ENCODE peak calls at places on chromosomes 6 and 20, in seven cellular contexts. M is DND-41, T is stomach, X is lower leg skin, O is left lung, I is BJ, E is fibroblast of lung. S is an unnamed sample.

GRCh38 chr6:152566040-152566875 is 70.9 kb downstream of the SYNE1 start:
- DNase-seq in M (no peak), T (no peak), X (no peak), O (no peak), I (no peak), E (no peak), S (no peak)

GRCh38 chr6:118812972-118813371 is 81.0 kb upstream of the ASF1A start:
- DNase-seq in M (no peak), T (no peak), X (no peak), O (no peak), I (no peak), E (peak), S (peak)

GRCh38 chr20:17473662-17474061 is 57.5 kb downstream of the BFSP1 start:
- DNase-seq in M (no peak), T (no peak), X (no peak), O (no peak), I (no peak), E (no peak), S (no peak)

GRCh38 chr20:37936451-37936850 is 33.5 kb downstream of the VSTM2L start:
- DNase-seq in M (no peak), T (no peak), X (no peak), O (no peak), I (no peak), E (no peak), S (no peak)

GRCh38 chr6:35425284-35425683 is 26.9 kb upstream of the FANCE start:
- DNase-seq in M (no peak), T (no peak), X (no peak), O (no peak), I (peak), E (peak), S (peak)

GRCh38 chr20:46931699-46932098 is 37.1 kb downstream of the EYA2 start:
- DNase-seq in M (no peak), T (no peak), X (peak), O (no peak), I (no peak), E (no peak), S (peak)

GRCh38 chr6:22583927-22584326 is 14.6 kb downstream of the HDGFL1 start:
- DNase-seq in M (no peak), T (no peak), X (no peak), O (no peak), I (no peak), E (no peak), S (no peak)

GRCh38 chr6:79544939-79545450 is 7.8 kb upstream of the LCA5 start:
- DNase-seq in M (no peak), T (peak), X (peak), O (peak), I (peak), E (peak), S (peak)

GRCh38 chr6:139126255-139126654 is 8.6 kb upstream of the HECA start:
- DNase-seq in M (no peak), T (no peak), X (no peak), O (no peak), I (peak), E (peak), S (peak)

GRCh38 chr6:12162203-12162602 is 128.0 kb upstream of the EDN1 start:
- DNase-seq in M (no peak), T (no peak), X (no peak), O (no peak), I (no peak), E (no peak), S (no peak)

GRCh38 chr6:164345340-164345739 is 930.8 kb downstream of the QKI start:
- DNase-seq in M (no peak), T (no peak), X (no peak), O (no peak), I (no peak), E (no peak), S (no peak)

GRCh38 chr6:22082278-22082677 is 214.6 kb downstream of the PRL start:
- DNase-seq in M (no peak), T (no peak), X (no peak), O (no peak), I (no peak), E (peak), S (peak)

GRCh38 chr20:54345817-54346216 is 129.6 kb upstream of the DOK5 start:
- DNase-seq in M (no peak), T (no peak), X (no peak), O (no peak), I (no peak), E (peak), S (peak)

GRCh38 chr6:2275892-2276242 is 30.5 kb upstream of the GMDS start:
- DNase-seq in M (no peak), T (no peak), X (no peak), O (no peak), I (no peak), E (no peak), S (no peak)

GRCh38 chr6:33620584-33621395 is at the start of gene ITPR3:
- DNase-seq in M (peak), T (peak), X (no peak), O (peak), I (no peak), E (peak), S (peak)

GRCh38 chr6:38131527-38131965 is 312.0 kb downstream of the ZFAND3 start:
- DNase-seq in M (no peak), T (no peak), X (no peak), O (no peak), I (peak), E (peak), S (peak)

GRCh38 chr6:168206681-168207274 is 112.8 kb downstream of the DACT2 start:
- DNase-seq in M (no peak), T (no peak), X (no peak), O (no peak), I (no peak), E (no peak), S (no peak)

GRCh38 chr20:64079273-64080012 is at the start of gene RGS19:
- DNase-seq in M (peak), T (peak), X (peak), O (peak), I (peak), E (peak), S (peak)

GRCh38 chr6:28940294-28940858 is 16.6 kb upstream of the TRIM27 start:
- DNase-seq in M (no peak), T (no peak), X (no peak), O (no peak), I (no peak), E (no peak), S (no peak)

GRCh38 chr6:124682751-124683150 is 279.5 kb upstream of the RNF217 start:
- DNase-seq in M (no peak), T (no peak), X (no peak), O (no peak), I (no peak), E (no peak), S (no peak)

GRCh38 chr6:26284537-26285142 is 80.4 kb upstream of the BTN3A2 start:
- DNase-seq in M (peak), T (peak), X (peak), O (peak), I (no peak), E (peak), S (peak)

GRCh38 chr20:57082546-57082945 is 183.9 kb downstream of the BMP7 start:
- DNase-seq in M (no peak), T (no peak), X (no peak), O (peak), I (no peak), E (no peak), S (no peak)

GRCh38 chr6:33391278-33392167 is at the start of gene KIFC1:
- DNase-seq in M (peak), T (peak), X (peak), O (peak), I (peak), E (peak), S (peak)

GRCh38 chr6:157304840-157305675 is 18.3 kb downstream of the TMEM242 start:
- DNase-seq in M (no peak), T (peak), X (peak), O (no peak), I (peak), E (peak), S (peak)

GRCh38 chr6:4004249-4004648 is 74.7 kb downstream of the FAM217A start:
- DNase-seq in M (no peak), T (no peak), X (no peak), O (no peak), I (no peak), E (no peak), S (no peak)

GRCh38 chr6:166592818-166593217 is 6.3 kb upstream of the RAMACL start:
- DNase-seq in M (no peak), T (no peak), X (no peak), O (no peak), I (no peak), E (peak), S (no peak)

GRCh38 chr6:12294851-12295536 is 4.8 kb downstream of the EDN1 start:
- DNase-seq in M (no peak), T (no peak), X (no peak), O (no peak), I (no peak), E (no peak), S (peak)

GRCh38 chr6:136921936-136922679 is at the start of gene SLC35D3:
- DNase-seq in M (no peak), T (no peak), X (no peak), O (peak), I (no peak), E (peak), S (no peak)

GRCh38 chr20:8865636-8866035 is 203.3 kb upstream of the PLCB4 start:
- DNase-seq in M (no peak), T (no peak), X (no peak), O (no peak), I (no peak), E (no peak), S (no peak)

GRCh38 chr20:41030536-41031242 is 2.1 kb downstream of the TOP1 start:
- DNase-seq in M (no peak), T (no peak), X (no peak), O (no peak), I (no peak), E (peak), S (peak)

GRCh38 chr6:144725731-144726522 is 440.8 kb downstream of the UTRN start:
- DNase-seq in M (peak), T (peak), X (no peak), O (no peak), I (no peak), E (peak), S (no peak)

GRCh38 chr20:51800132-51800721 is 2.1 kb downstream of the SALL4 start:
- DNase-seq in M (no peak), T (peak), X (peak), O (peak), I (no peak), E (peak), S (peak)
- H3K4me3 ChIP-seq in M (no peak), T (peak), X (no peak), O (peak), I (peak), E (peak), S (peak)

DNA sequence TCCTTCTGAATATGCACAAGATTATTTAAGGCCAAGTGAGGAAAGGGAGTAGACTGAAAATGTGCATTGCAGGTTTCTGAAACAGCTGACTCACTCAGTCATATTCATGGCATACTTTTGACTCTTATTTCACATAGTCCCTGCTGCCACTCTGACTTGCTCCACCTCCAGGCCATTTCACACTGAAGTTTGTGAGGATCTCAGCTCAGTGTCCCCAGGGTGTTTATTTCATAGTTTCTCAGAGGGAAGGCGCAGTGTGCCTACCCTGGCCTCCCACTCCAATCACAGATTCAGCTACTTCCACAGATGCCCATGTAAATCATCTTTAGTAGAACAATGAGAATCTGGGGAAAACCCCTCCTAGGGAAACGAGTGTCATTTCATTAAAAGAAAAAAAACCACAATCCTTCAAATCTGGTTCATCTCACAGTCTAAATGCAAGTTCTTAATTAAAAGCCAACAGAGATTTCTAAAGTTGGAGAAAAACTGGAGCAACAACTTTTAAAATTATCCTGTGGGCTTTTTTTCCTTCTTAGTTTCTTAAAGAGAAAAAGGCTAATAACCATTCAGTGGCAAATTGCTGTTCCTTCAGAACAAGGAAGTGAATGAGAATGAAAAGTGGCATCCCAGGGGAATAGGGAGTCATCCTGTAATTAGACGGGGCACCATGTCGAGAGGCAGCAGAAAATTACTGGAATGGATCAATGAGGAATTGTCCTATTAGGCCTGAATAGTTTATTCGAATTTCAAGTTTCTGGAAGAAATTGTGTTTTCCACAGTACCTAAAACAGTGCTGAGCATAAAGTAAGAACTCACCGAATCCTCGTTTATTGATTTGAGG is 133.6 kb downstream of the TFAP2B start:
- DNase-seq in M (no peak), T (no peak), X (no peak), O (no peak), I (no peak), E (no peak), S (peak)
- H3K4me3 ChIP-seq in M (no peak), T (no peak), X (no peak), O (no peak), I (no peak), E (no peak), S (no peak)

GRCh38 chr20:45338121-45339030 is 9.8 kb downstream of the SDC4 start:
- DNase-seq in M (no peak), T (no peak), X (no peak), O (no peak), I (no peak), E (peak), S (no peak)

GRCh38 chr20:45339084-45339483 is 9.1 kb downstream of the SDC4 start:
- DNase-seq in M (no peak), T (peak), X (no peak), O (no peak), I (no peak), E (no peak), S (no peak)

GRCh38 chr20:45339799-45340198 is 8.4 kb downstream of the SDC4 start:
- DNase-seq in M (no peak), T (no peak), X (no peak), O (no peak), I (no peak), E (no peak), S (no peak)

GRCh38 chr20:45336530-45337366 is 11.5 kb downstream of the SDC4 start:
- DNase-seq in M (no peak), T (peak), X (no peak), O (no peak), I (peak), E (peak), S (peak)

DNA sequence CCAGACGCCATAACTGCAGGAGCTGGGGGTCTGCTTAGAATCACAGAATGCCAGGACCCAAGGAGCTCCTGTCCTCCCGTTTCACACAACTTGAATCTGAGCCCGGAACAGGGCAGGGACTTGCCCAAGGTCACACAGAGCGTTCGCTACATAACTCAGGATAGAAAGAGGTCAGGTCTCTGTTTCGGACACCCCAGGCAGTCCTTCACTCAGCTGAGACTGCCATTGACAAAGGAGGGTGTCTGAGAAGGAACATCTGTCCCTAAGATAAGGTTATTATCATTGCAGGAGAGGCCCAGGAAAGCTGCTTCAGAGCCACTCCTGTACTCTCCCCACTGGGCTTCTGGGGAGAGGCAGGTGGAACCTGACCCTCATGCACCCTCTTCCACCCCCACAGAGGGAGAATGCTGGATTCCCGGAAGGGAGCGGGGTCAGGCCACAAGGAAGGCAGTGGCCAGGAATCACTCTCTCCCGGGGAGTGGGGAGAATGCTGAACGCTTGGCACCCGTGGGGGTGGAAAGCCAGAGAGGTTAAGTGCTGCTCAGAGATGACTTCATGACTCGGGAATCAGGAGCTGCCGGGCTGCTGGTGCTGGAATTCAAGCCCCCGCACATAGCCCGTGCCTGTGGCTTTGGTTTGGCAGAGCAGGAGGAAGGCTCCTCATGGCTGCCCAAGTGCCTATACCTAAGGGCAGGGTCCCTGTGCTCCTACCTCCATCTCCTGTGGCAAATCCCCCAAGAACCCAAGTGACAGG is 10.7 kb downstream of the SDC4 start:
- DNase-seq in M (no peak), T (peak), X (no peak), O (peak), I (peak), E (peak), S (peak)
- H3K4me3 ChIP-seq in M (no peak), T (peak), X (no peak), O (no peak), I (no peak), E (peak), S (no peak)

DNA sequence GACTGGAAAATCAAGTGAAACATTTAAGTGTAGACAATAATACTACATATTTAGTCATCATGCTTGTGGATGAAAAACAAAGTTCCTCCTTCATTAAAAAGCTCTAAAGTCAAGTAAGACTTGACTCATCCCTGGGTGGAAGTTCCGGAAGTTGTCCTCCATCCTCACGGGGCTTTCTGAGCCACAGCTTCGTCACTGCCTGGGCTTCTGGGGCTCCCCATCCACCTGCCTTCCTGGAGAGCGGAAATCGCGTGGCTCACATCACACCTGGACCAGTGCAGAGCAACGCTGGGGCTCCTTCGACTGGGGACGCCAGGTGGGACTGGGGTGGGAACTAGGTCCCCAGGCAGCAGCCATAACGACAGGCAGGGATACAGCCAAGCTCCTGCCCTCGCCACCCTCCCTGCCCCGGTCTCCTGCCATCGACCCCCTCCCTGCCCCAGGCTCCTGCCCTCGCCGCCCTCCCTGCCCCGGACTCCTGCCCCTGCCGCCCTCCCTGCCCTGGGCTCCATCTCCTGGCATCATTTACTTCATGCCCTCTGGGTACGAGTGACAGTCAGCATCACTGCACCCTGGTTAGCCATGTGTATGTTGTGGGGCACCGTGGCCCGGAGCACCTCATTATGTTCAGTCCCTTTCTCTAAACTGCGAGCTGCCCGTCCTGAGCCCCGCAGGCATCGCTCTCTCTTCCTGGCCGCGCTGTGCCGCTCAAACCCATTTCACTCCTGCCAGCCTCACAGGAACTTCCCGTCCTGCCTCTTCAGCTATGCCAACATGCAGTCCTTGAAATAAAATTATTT is 12.9 kb downstream of the THBS2 start:
- DNase-seq in M (no peak), T (no peak), X (no peak), O (no peak), I (no peak), E (peak), S (peak)
- H3K4me3 ChIP-seq in M (no peak), T (no peak), X (no peak), O (no peak), I (no peak), E (no peak), S (no peak)

GRCh38 chr6:137926207-137926731 is 59.2 kb downstream of the TNFAIP3 start:
- DNase-seq in M (peak), T (no peak), X (no peak), O (no peak), I (peak), E (peak), S (peak)

GRCh38 chr6:137926985-137927384 is 59.9 kb downstream of the TNFAIP3 start:
- DNase-seq in M (no peak), T (no peak), X (no peak), O (no peak), I (no peak), E (no peak), S (no peak)

GRCh38 chr6:137928286-137928685 is 61.2 kb downstream of the TNFAIP3 start:
- DNase-seq in M (peak), T (no peak), X (no peak), O (no peak), I (no peak), E (no peak), S (no peak)

GRCh38 chr6:137925299-137925698 is 58.2 kb downstream of the TNFAIP3 start:
- DNase-seq in M (no peak), T (no peak), X (no peak), O (no peak), I (no peak), E (no peak), S (no peak)

GRCh38 chr6:137927777-137928218 is 60.7 kb downstream of the TNFAIP3 start:
- DNase-seq in M (peak), T (no peak), X (no peak), O (no peak), I (no peak), E (peak), S (no peak)
- H3K4me3 ChIP-seq in M (no peak), T (no peak), X (no peak), O (no peak), I (no peak), E (no peak), S (no peak)

GRCh38 chr20:19378057-19378456 is 165.6 kb downstream of the SLC24A3 start:
- DNase-seq in M (no peak), T (no peak), X (no peak), O (no peak), I (no peak), E (no peak), S (no peak)
- H3K4me3 ChIP-seq in M (no peak), T (no peak), X (no peak), O (no peak), I (no peak), E (no peak), S (no peak)